ENCODE peak calls at places on chromosomes 3 and 15, in seven cellular contexts. F is hypothalamus, P is GDM1, R is fibroblast of villous mesenchyme, L is lung, X is left cardiac atrium, T is neuronal stem cell. S is an unnamed sample.
A peak's percentile ranks its signal among the peaks of the same experiment; 100 is the strongest.

GRCh38 chr15:100263721-100264455 is 77.9 kb downstream of the ADAMTS17 start:
- DNase-seq in F (no peak), P (no peak), R (no peak), L (no peak), X (no peak), T (no peak), S (no peak)

GRCh38 chr15:38564557-38565286 is at the start of gene RASGRP1:
- DNase-seq in F (peak; percentile 33), P (peak; percentile 60), R (peak; percentile 53), L (peak; percentile 48), X (peak; percentile 67), T (peak; percentile 66), S (peak; percentile 38)

GRCh38 chr3:31661993-31662392 is 129.3 kb downstream of the STT3B start:
- DNase-seq in F (no peak), P (no peak), R (no peak), L (no peak), X (no peak), T (no peak), S (no peak)

GRCh38 chr3:131972091-131972490 is 62.7 kb downstream of the CPNE4 start:
- DNase-seq in F (no peak), P (no peak), R (no peak), L (no peak), X (no peak), T (no peak), S (no peak)

GRCh38 chr3:139836656-139837464 is 98.1 kb upstream of the CLSTN2 start:
- DNase-seq in F (no peak), P (no peak), R (no peak), L (no peak), X (no peak), T (no peak), S (no peak)

GRCh38 chr3:158830391-158830790 is 28.5 kb downstream of the MFSD1 start:
- DNase-seq in F (no peak), P (no peak), R (no peak), L (no peak), X (no peak), T (no peak), S (no peak)

GRCh38 chr3:153180860-153181372 is 18.9 kb downstream of the RAP2B start:
- DNase-seq in F (no peak), P (no peak), R (peak; percentile 54), L (no peak), X (no peak), T (no peak), S (no peak)

GRCh38 chr15:62066663-62067447 is at the start of gene C2CD4A:
- DNase-seq in F (no peak), P (no peak), R (peak; percentile 55), L (peak; percentile 82), X (peak; percentile 70), T (peak; percentile 49), S (peak; percentile 70)

GRCh38 chr15:90141646-90142045 is 39.4 kb upstream of the IDH2 start:
- DNase-seq in F (no peak), P (no peak), R (peak; percentile 21), L (no peak), X (no peak), T (no peak), S (no peak)